ENCODE peak calls at places on chromosomes 5 and 9, in six cellular contexts. One of them, this sample, is unnamed.
A peak's percentile ranks its signal among the peaks of the same experiment; 100 is the strongest.

GRCh38 chr9:85223506-85224108 is 518.1 kb downstream of the AGTPBP1 start:
- DNase-seq in upper lobe of left lung: no peak
- DNase-seq in tibial nerve: no peak
- DNase-seq in sigmoid colon: no peak
- DNase-seq in transverse colon: no peak
- DNase-seq in stomach: no peak
- DNase-seq in this sample: no peak

GRCh38 chr9:91789941-91790340 is 160.1 kb downstream of the ROR2 start:
- DNase-seq in sigmoid colon: peak; percentile 34
- DNase-seq in tibial nerve: no peak
- DNase-seq in stomach: no peak
- DNase-seq in transverse colon: no peak
- DNase-seq in upper lobe of left lung: no peak
- DNase-seq in this sample: no peak

GRCh38 chr5:68074633-68075032 is 140.9 kb upstream of the PIK3R1 start:
- DNase-seq in stomach: no peak
- DNase-seq in sigmoid colon: no peak
- DNase-seq in transverse colon: no peak
- DNase-seq in upper lobe of left lung: no peak
- DNase-seq in tibial nerve: no peak
- DNase-seq in this sample: no peak

GRCh38 chr5:34699155-34700077 is 43.3 kb downstream of the RAI14 start:
- DNase-seq in stomach: peak; percentile 65
- DNase-seq in upper lobe of left lung: no peak
- DNase-seq in sigmoid colon: no peak
- DNase-seq in tibial nerve: no peak
- DNase-seq in transverse colon: peak; percentile 56
- DNase-seq in this sample: no peak

GRCh38 chr5:36243653-36244052 is 1.9 kb upstream of the NADK2 start:
- DNase-seq in tibial nerve: no peak
- DNase-seq in transverse colon: no peak
- DNase-seq in sigmoid colon: no peak
- DNase-seq in stomach: no peak
- DNase-seq in upper lobe of left lung: no peak
- DNase-seq in this sample: no peak

GRCh38 chr5:1011741-1012315 is 3.2 kb downstream of the NKD2 start:
- DNase-seq in sigmoid colon: peak; percentile 56
- DNase-seq in stomach: no peak
- DNase-seq in upper lobe of left lung: peak; percentile 56
- DNase-seq in tibial nerve: no peak
- DNase-seq in transverse colon: no peak
- DNase-seq in this sample: no peak

GRCh38 chr5:120017523-120017922 is 388.2 kb downstream of the FAM170A start:
- DNase-seq in sigmoid colon: no peak
- DNase-seq in transverse colon: no peak
- DNase-seq in stomach: no peak
- DNase-seq in upper lobe of left lung: no peak
- DNase-seq in tibial nerve: no peak
- DNase-seq in this sample: no peak

GRCh38 chr5:11191673-11192072 is 430.6 kb upstream of the DAP start:
- DNase-seq in transverse colon: no peak
- DNase-seq in upper lobe of left lung: no peak
- DNase-seq in tibial nerve: no peak
- DNase-seq in stomach: no peak
- DNase-seq in sigmoid colon: no peak
- DNase-seq in this sample: no peak

GRCh38 chr5:106862450-106863193 is 808.1 kb downstream of the EFNA5 start:
- DNase-seq in stomach: no peak
- DNase-seq in upper lobe of left lung: no peak
- DNase-seq in transverse colon: no peak
- DNase-seq in tibial nerve: no peak
- DNase-seq in sigmoid colon: no peak
- DNase-seq in this sample: no peak

GRCh38 chr9:73816905-73817304 is 665.2 kb downstream of the ANXA1 start:
- DNase-seq in stomach: no peak
- DNase-seq in transverse colon: no peak
- DNase-seq in sigmoid colon: no peak
- DNase-seq in tibial nerve: no peak
- DNase-seq in upper lobe of left lung: no peak
- DNase-seq in this sample: no peak

GRCh38 chr5:98570010-98570409 is 203.5 kb upstream of the RGMB start:
- DNase-seq in upper lobe of left lung: no peak
- DNase-seq in sigmoid colon: no peak
- DNase-seq in stomach: no peak
- DNase-seq in tibial nerve: no peak
- DNase-seq in transverse colon: no peak
- DNase-seq in this sample: no peak

GRCh38 chr9:89603629-89604462 is 966 bp upstream of the GADD45G start:
- DNase-seq in transverse colon: peak; percentile 81
- DNase-seq in tibial nerve: peak; percentile 55
- DNase-seq in upper lobe of left lung: peak; percentile 89
- DNase-seq in sigmoid colon: peak; percentile 88
- DNase-seq in stomach: peak; percentile 81
- DNase-seq in this sample: peak; percentile 89
- TF ChIP-seq EP300 in transverse colon: no peak
- TF ChIP-seq EP300 in tibial nerve: peak; percentile 2
- TF ChIP-seq EP300 in upper lobe of left lung: peak; percentile 27
- TF ChIP-seq EP300 in sigmoid colon: no peak
- TF ChIP-seq EP300 in stomach: no peak
- TF ChIP-seq EP300 in this sample: no peak

DNA sequence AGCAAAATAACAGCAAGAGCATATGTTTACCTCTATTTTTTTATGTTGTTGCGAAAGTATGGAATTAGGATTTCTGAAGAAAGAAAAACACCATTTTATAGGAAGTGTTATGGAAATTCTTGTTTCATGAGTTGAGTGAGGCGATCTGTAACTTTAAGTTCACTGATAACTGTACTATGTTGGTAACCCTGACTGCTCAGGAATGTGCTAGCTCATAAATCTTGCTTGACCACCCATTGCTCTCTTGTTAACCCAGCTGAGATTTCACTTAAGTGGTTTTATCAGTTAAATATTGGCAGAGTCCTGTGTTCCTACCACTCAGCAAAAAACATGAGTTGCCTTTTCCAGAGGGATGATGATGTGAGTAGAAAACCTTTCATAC is 91.1 kb upstream of the STARD4 start:
- DNase-seq in transverse colon: no peak
- DNase-seq in sigmoid colon: no peak
- DNase-seq in stomach: no peak
- DNase-seq in upper lobe of left lung: no peak
- DNase-seq in tibial nerve: no peak
- DNase-seq in this sample: no peak
- TF ChIP-seq EP300 in transverse colon: no peak
- TF ChIP-seq EP300 in sigmoid colon: no peak
- TF ChIP-seq EP300 in stomach: no peak
- TF ChIP-seq EP300 in upper lobe of left lung: no peak
- TF ChIP-seq EP300 in tibial nerve: no peak
- TF ChIP-seq EP300 in this sample: no peak

GRCh38 chr5:55600536-55601208 is 65.9 kb upstream of the PLPP1 start:
- DNase-seq in transverse colon: no peak
- DNase-seq in upper lobe of left lung: no peak
- DNase-seq in stomach: no peak
- DNase-seq in tibial nerve: no peak
- DNase-seq in sigmoid colon: no peak
- DNase-seq in this sample: no peak
- TF ChIP-seq EP300 in transverse colon: no peak
- TF ChIP-seq EP300 in upper lobe of left lung: no peak
- TF ChIP-seq EP300 in stomach: no peak
- TF ChIP-seq EP300 in tibial nerve: no peak
- TF ChIP-seq EP300 in sigmoid colon: no peak
- TF ChIP-seq EP300 in this sample: no peak

GRCh38 chr5:118875131-118875530 is 113.2 kb downstream of the DTWD2 start:
- DNase-seq in sigmoid colon: no peak
- DNase-seq in stomach: no peak
- DNase-seq in transverse colon: no peak
- DNase-seq in tibial nerve: no peak
- DNase-seq in upper lobe of left lung: no peak
- DNase-seq in this sample: no peak

DNA sequence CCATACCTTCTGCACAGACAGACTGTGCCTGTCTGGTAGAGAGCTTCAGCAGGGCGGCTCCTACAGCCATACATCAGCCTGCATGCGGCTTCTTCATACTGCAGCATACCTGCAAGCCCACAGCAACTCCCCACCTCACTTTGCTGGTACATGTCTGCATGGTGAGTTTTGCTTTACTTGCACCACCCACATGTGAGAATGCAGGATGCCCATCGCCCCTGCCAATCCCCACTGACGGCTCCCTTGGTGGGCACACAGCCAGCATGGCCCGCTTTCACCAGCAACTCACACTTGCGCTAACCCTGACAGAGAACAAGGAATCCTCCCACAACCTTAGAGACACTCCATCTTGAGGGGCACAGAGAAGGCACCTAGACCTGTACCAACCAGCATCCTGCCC is 114.9 kb downstream of the DTWD2 start:
- DNase-seq in stomach: no peak
- DNase-seq in transverse colon: no peak
- DNase-seq in upper lobe of left lung: peak; percentile 22
- DNase-seq in sigmoid colon: no peak
- DNase-seq in tibial nerve: no peak
- DNase-seq in this sample: no peak
- TF ChIP-seq EP300 in stomach: no peak
- TF ChIP-seq EP300 in transverse colon: no peak
- TF ChIP-seq EP300 in upper lobe of left lung: no peak
- TF ChIP-seq EP300 in sigmoid colon: no peak
- TF ChIP-seq EP300 in tibial nerve: no peak
- TF ChIP-seq EP300 in this sample: no peak

GRCh38 chr5:82163459-82164108 is 114.6 kb downstream of the RPS23 start:
- DNase-seq in transverse colon: no peak
- DNase-seq in tibial nerve: no peak
- DNase-seq in sigmoid colon: no peak
- DNase-seq in stomach: no peak
- DNase-seq in upper lobe of left lung: no peak
- DNase-seq in this sample: no peak

GRCh38 chr5:82164957-82165698 is 113.0 kb downstream of the RPS23 start:
- DNase-seq in sigmoid colon: no peak
- DNase-seq in transverse colon: no peak
- DNase-seq in upper lobe of left lung: no peak
- DNase-seq in stomach: no peak
- DNase-seq in tibial nerve: no peak
- DNase-seq in this sample: peak; percentile 26

GRCh38 chr5:82167372-82167771 is 110.8 kb downstream of the RPS23 start:
- DNase-seq in stomach: no peak
- DNase-seq in upper lobe of left lung: no peak
- DNase-seq in sigmoid colon: no peak
- DNase-seq in transverse colon: no peak
- DNase-seq in tibial nerve: no peak
- DNase-seq in this sample: no peak

GRCh38 chr5:82164109-82164956 is 113.8 kb downstream of the RPS23 start:
- DNase-seq in stomach: no peak
- DNase-seq in upper lobe of left lung: no peak
- DNase-seq in tibial nerve: no peak
- DNase-seq in transverse colon: no peak
- DNase-seq in sigmoid colon: no peak
- DNase-seq in this sample: no peak

GRCh38 chr5:82165740-82166530 is 112.2 kb downstream of the RPS23 start:
- DNase-seq in tibial nerve: peak; percentile 69
- DNase-seq in sigmoid colon: peak; percentile 93
- DNase-seq in transverse colon: peak; percentile 61
- DNase-seq in upper lobe of left lung: no peak
- DNase-seq in stomach: peak; percentile 65
- DNase-seq in this sample: peak; percentile 75
- TF ChIP-seq EP300 in tibial nerve: peak; percentile 81
- TF ChIP-seq EP300 in sigmoid colon: no peak
- TF ChIP-seq EP300 in transverse colon: no peak
- TF ChIP-seq EP300 in upper lobe of left lung: no peak
- TF ChIP-seq EP300 in stomach: no peak
- TF ChIP-seq EP300 in this sample: no peak

DNA sequence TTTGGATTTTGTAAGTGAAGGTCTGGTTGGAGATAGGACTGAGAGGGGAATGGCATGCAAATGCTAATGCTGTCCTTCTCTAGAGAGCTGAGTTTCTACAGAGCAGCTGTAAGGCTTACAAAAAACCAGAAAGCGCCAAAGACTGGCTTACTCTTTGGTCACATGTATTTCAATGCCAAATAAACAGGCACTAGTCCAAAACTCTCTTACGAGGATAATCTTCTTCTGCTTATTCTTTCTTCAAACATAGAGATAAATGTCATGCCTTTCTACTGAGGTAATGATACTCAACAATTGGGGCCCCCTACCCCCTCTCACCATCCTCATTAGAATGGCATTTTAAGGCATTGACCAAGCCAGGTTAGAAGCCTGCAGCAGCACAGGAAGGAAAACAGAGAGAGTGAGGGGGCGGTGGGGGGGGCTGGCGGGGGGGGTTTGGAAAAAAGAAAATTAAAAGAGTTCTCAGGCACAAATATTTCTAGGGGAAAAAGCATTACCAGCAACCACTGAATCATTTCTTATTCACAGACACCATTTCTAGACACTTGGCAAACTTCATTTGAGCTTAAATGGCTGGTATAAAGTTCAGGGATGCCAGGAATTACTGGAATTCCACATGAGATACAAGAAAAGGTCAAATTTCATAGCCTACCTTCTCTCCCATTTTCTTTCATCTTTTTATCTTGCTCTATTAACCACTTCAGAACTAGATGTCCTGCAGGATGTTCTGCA is 34.0 kb downstream of the PUM3 start:
- DNase-seq in tibial nerve: no peak
- DNase-seq in stomach: no peak
- DNase-seq in upper lobe of left lung: no peak
- DNase-seq in transverse colon: no peak
- DNase-seq in sigmoid colon: no peak
- DNase-seq in this sample: no peak
- TF ChIP-seq EP300 in tibial nerve: no peak
- TF ChIP-seq EP300 in stomach: no peak
- TF ChIP-seq EP300 in upper lobe of left lung: no peak
- TF ChIP-seq EP300 in transverse colon: no peak
- TF ChIP-seq EP300 in sigmoid colon: no peak
- TF ChIP-seq EP300 in this sample: no peak